ENCODE peak calls at places on chromosomes 5 and 9, in seven cellular contexts. D, O, Q, Z, K, V and M are unnamed samples.

GRCh38 chr9:132163876-132164603 is 2.2 kb downstream of the NTNG2 start:
- DNase-seq in V (no peak), Z (no peak), O (no peak), K (no peak), Q (no peak), D (no peak), M (peak)

GRCh38 chr5:39176740-39177628 is 42.4 kb downstream of the FYB1 start:
- DNase-seq in D (no peak), O (no peak), V (no peak), K (no peak), Q (no peak), Z (no peak), M (no peak)

GRCh38 chr9:88976186-88976887 is 14.9 kb upstream of the S1PR3 start:
- DNase-seq in K (no peak), Z (no peak), O (no peak), V (no peak), Q (no peak), D (no peak), M (no peak)

GRCh38 chr5:15367501-15367900 is 132.5 kb upstream of the FBXL7 start:
- DNase-seq in D (no peak), O (no peak), V (no peak), Q (no peak), K (no peak), Z (no peak), M (no peak)

GRCh38 chr9:22203371-22204138 is 194.4 kb upstream of the CDKN2B start:
- DNase-seq in O (no peak), K (no peak), Q (no peak), Z (no peak), V (no peak), D (no peak), M (no peak)

GRCh38 chr9:125884196-125884595 is 137.0 kb downstream of the PBX3 start:
- DNase-seq in Q (no peak), Z (no peak), V (no peak), D (no peak), K (no peak), O (no peak), M (no peak)

GRCh38 chr9:97740848-97741821 is 44.0 kb upstream of the XPA start:
- DNase-seq in Z (peak), O (no peak), V (no peak), Q (peak), K (peak), D (no peak), M (peak)

GRCh38 chr9:137759649-137760321 is 117.8 kb upstream of the CACNA1B start:
- DNase-seq in O (no peak), D (no peak), V (no peak), Q (no peak), Z (no peak), K (no peak), M (peak)

GRCh38 chr9:130117816-130118632 is 54.2 kb upstream of the NCS1 start:
- DNase-seq in D (no peak), V (no peak), O (no peak), Q (no peak), Z (no peak), K (no peak), M (no peak)

GRCh38 chr9:35664531-35665470 is at the start of gene ARHGEF39:
- DNase-seq in Z (peak), Q (peak), D (peak), O (peak), V (peak), K (peak), M (peak)

GRCh38 chr5:145835839-145836222 is 689 bp upstream of the PRELID2 start:
- DNase-seq in Z (no peak), Q (no peak), K (no peak), V (no peak), D (no peak), O (no peak), M (no peak)

GRCh38 chr5:74179183-74179582 is 461.3 kb downstream of the ENC1 start:
- DNase-seq in O (no peak), K (no peak), Z (no peak), Q (no peak), V (no peak), D (no peak), M (no peak)

GRCh38 chr5:58043607-58043945 is 416.3 kb downstream of the PLK2 start:
- DNase-seq in Z (no peak), K (no peak), V (no peak), O (no peak), D (no peak), Q (no peak), M (no peak)

GRCh38 chr9:124812401-124813016 is 35.6 kb downstream of the OLFML2A start:
- DNase-seq in Q (peak), K (peak), Z (no peak), D (peak), V (peak), O (peak), M (no peak)

GRCh38 chr9:24509850-24510249 is 35.8 kb downstream of the IZUMO3 start:
- DNase-seq in K (no peak), D (no peak), V (no peak), Q (no peak), Z (no peak), O (no peak), M (no peak)

GRCh38 chr5:180787711-180788431 is 14.7 kb downstream of the MGAT1 start:
- DNase-seq in V (no peak), K (no peak), D (no peak), O (no peak), Z (no peak), Q (no peak), M (no peak)

GRCh38 chr9:88197781-88198345 is 59.6 kb upstream of the SPATA31C2 start:
- DNase-seq in D (no peak), Q (no peak), V (no peak), Z (no peak), K (no peak), O (peak), M (no peak)

GRCh38 chr9:41229408-41230401 is 40.6 kb upstream of the ZNG1F start:
- DNase-seq in O (no peak), V (peak), Q (no peak), D (peak), K (peak), Z (no peak), M (peak)

GRCh38 chr5:51389582-51390463 is 6.6 kb downstream of the ISL1 start:
- DNase-seq in K (no peak), Z (no peak), V (no peak), Q (no peak), D (no peak), O (no peak), M (peak)

GRCh38 chr5:103120607-103121200 is 603 bp downstream of the PPIP5K2 start:
- DNase-seq in Q (no peak), D (no peak), V (peak), Z (no peak), O (no peak), K (peak), M (peak)

GRCh38 chr5:136016945-136017530 is 11.8 kb upstream of the TGFBI start:
- DNase-seq in D (no peak), Q (no peak), K (no peak), Z (no peak), V (no peak), O (peak), M (no peak)

GRCh38 chr9:20312732-20313131 is 309.6 kb downstream of the MLLT3 start:
- DNase-seq in D (no peak), Q (no peak), O (peak), V (no peak), Z (no peak), K (no peak), M (no peak)

GRCh38 chr5:175654807-175655206 is 3.1 kb upstream of the HRH2 start:
- DNase-seq in O (no peak), Z (no peak), D (no peak), V (no peak), K (no peak), Q (no peak), M (no peak)

GRCh38 chr5:78109891-78110324 is 184.6 kb downstream of the AP3B1 start:
- DNase-seq in V (no peak), D (no peak), O (no peak), Z (no peak), K (no peak), Q (no peak), M (no peak)

GRCh38 chr5:78116167-78116566 is 178.3 kb downstream of the AP3B1 start:
- DNase-seq in D (no peak), O (no peak), Q (no peak), Z (no peak), V (peak), K (no peak), M (no peak)

GRCh38 chr5:78112931-78113330 is 181.6 kb downstream of the AP3B1 start:
- DNase-seq in V (no peak), Z (no peak), K (no peak), Q (no peak), O (no peak), D (no peak), M (no peak)

GRCh38 chr5:78108564-78108963 is 185.9 kb downstream of the AP3B1 start:
- DNase-seq in Q (no peak), D (no peak), Z (no peak), V (no peak), K (no peak), O (no peak), M (no peak)

DNA sequence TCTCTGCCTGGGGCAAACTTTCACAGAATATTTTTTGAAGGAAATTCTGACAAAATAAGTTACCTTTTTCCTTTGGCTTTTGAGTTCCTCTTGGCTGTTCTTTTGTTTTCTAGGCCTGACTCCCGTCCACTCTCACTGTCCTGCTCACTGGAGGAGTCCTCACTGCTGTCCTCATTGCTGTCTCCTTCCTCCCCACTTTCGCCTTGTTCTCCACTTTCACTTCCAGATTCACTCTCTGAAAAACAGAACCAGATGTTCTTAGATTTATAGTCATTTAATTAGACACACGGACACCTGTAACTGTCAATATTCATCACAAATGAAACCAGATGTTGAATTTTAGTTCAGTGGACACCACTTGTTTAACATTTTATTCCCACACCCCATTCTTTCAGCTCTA is 180.8 kb downstream of the AP3B1 start:
- DNase-seq in O (no peak), K (no peak), Z (no peak), V (no peak), Q (no peak), D (no peak), M (no peak)
- TF ChIP-seq POLR2A in O (no peak), K (no peak), Z (no peak), V (no peak), Q (no peak), D (no peak), M (no peak)

GRCh38 chr5:132426525-132427138 is 57.1 kb downstream of the SLC22A5 start:
- DNase-seq in K (peak), O (peak), Q (no peak), V (peak), Z (peak), D (peak), M (peak)

GRCh38 chr5:132428147-132428482 is 58.6 kb downstream of the SLC22A5 start:
- DNase-seq in K (no peak), V (no peak), Z (no peak), Q (no peak), D (no peak), O (no peak), M (no peak)

GRCh38 chr5:132428811-132429440 is 59.4 kb downstream of the SLC22A5 start:
- DNase-seq in Q (no peak), V (no peak), Z (no peak), D (no peak), K (no peak), O (no peak), M (no peak)

GRCh38 chr5:132425975-132426524 is 56.5 kb downstream of the SLC22A5 start:
- DNase-seq in V (no peak), K (no peak), D (no peak), O (no peak), Z (no peak), Q (no peak), M (no peak)

GRCh38 chr5:132427285-132428146 is 58.0 kb downstream of the SLC22A5 start:
- DNase-seq in O (no peak), K (no peak), Z (peak), D (no peak), Q (no peak), V (no peak), M (peak)
- TF ChIP-seq EP300 in O (no peak), K (no peak), Z (no peak), D (no peak), Q (no peak), V (no peak), M (no peak)

GRCh38 chr5:119453045-119453383 is 717 bp downstream of the HSD17B4 start:
- DNase-seq in D (peak), Z (peak), V (no peak), O (peak), Q (no peak), K (peak), M (no peak)

GRCh38 chr5:119452060-119452372 is 281 bp upstream of the HSD17B4 start:
- DNase-seq in D (no peak), O (no peak), K (no peak), Q (no peak), V (no peak), Z (no peak), M (no peak)

GRCh38 chr5:119454171-119454570 is 1.9 kb downstream of the HSD17B4 start:
- DNase-seq in D (no peak), O (no peak), Q (no peak), K (no peak), Z (no peak), V (peak), M (no peak)

GRCh38 chr5:119451561-119451960 is 736 bp upstream of the HSD17B4 start:
- DNase-seq in Q (no peak), V (no peak), D (no peak), O (no peak), Z (no peak), K (peak), M (no peak)

GRCh38 chr5:119452373-119453044 is at the start of gene HSD17B4:
- DNase-seq in Q (peak), V (peak), K (peak), Z (peak), O (peak), D (peak), M (peak)
- TF ChIP-seq POLR2A in Q (peak), V (peak), K (peak), Z (no peak), O (peak), D (no peak), M (peak)

GRCh38 chr5:85010014-85010562 is 625.4 kb upstream of the EDIL3 start:
- DNase-seq in Z (no peak), V (no peak), O (no peak), Q (no peak), K (no peak), D (no peak), M (no peak)
- TF ChIP-seq EP300 in Z (no peak), V (no peak), O (no peak), Q (no peak), K (no peak), D (no peak), M (no peak)

DNA sequence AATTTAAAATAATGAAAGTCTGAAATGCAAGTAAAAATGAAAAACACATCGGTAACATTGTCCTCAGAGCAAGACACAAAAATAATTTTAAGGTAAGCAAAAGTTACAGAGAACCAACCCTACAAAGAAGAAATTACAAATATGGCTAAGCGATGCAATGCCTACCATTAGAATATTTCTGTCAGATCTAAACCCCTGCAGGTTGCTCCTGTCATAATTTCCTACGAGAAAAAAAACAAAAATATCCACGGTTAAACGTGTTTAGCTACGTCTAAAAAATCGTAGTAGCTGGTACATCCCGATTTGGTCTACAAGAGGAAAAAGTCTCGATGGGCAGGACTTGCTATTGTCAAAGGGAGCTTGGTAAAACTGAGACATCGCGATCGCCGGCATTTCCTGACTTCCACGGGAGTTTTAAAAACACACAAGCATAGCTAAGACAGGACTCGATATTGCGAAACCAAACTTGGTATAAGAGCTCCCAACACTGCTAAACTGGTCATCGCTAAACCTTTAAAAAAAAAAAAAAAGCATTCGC is 1.1 kb upstream of the ANXA2R start:
- DNase-seq in D (no peak), K (no peak), O (no peak), V (no peak), Q (no peak), Z (no peak), M (peak)
- TF ChIP-seq POLR2A in D (no peak), K (no peak), O (no peak), V (no peak), Q (no peak), Z (no peak), M (no peak)

DNA sequence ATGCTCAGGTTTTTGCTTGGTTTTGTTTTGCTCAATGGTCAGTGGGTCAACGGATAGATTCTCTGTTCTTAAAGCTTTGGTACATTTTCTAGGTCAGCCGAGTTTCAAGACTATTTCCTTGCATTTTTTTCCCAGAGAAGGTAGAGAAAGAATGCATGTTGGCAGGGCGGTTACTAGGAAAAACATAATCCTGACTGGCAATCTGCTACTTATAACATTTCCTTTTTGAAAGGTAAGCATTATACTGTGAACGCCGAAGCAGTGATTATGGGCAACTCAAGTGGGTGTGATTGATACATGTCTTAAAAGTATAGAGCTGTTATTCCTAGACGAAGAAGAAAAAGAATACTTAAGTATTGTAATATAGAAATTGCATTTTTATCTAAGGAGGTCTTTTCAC is 273.2 kb downstream of the MAST4 start:
- DNase-seq in K (no peak), O (no peak), D (no peak), V (no peak), Q (no peak), Z (no peak), M (no peak)
- TF ChIP-seq EP300 in K (no peak), O (no peak), D (no peak), V (no peak), Q (no peak), Z (no peak), M (no peak)